ENCODE peak calls at places on chromosomes 16 and 17, in nine cellular contexts. U is Peyer's patch; N is uterus; J is naive thymus-derived CD4-positive, alpha-beta T cell; S is upper lobe of right lung; F is AG04450; R is GM12865; E is bronchial epithelial cell; C is OCI-LY7. P is an unnamed sample.

GRCh38 chr16:65415460-65415859 is 293.6 kb upstream of the CDH11 start:
- DNase-seq in N (no peak), J (no peak), E (peak), U (no peak), S (no peak), F (no peak), C (no peak), R (no peak), P (no peak)

GRCh38 chr16:66264311-66265105 is 102.0 kb upstream of the CDH5 start:
- DNase-seq in U (peak), C (no peak), S (peak), N (peak), E (no peak), F (no peak), R (no peak), J (no peak), P (no peak)

GRCh38 chr17:73027130-73027741 is 65.3 kb downstream of the SLC39A11 start:
- DNase-seq in R (no peak), E (no peak), J (no peak), U (no peak), N (no peak), S (no peak), C (no peak), F (no peak), P (no peak)

GRCh38 chr17:34756670-34757021 is 177.3 kb downstream of the TMEM132E start:
- DNase-seq in E (no peak), R (no peak), S (no peak), U (no peak), F (no peak), J (no peak), C (no peak), N (no peak), P (no peak)

GRCh38 chr17:29073045-29073444 is 30.1 kb downstream of the PIPOX start:
- DNase-seq in U (no peak), N (no peak), J (no peak), F (no peak), S (no peak), R (no peak), C (no peak), E (no peak), P (no peak)

GRCh38 chr16:27470567-27471431 is 68.8 kb downstream of the IL21R start:
- DNase-seq in N (peak), F (peak), J (no peak), U (no peak), C (no peak), E (no peak), R (no peak), S (no peak), P (no peak)

GRCh38 chr17:37446027-37446426 is 39.3 kb downstream of the TADA2A start:
- DNase-seq in U (no peak), R (peak), N (no peak), F (no peak), E (peak), S (no peak), J (no peak), C (no peak), P (no peak)

GRCh38 chr16:1789643-1790045 is 3.9 kb downstream of the IGFALS start:
- DNase-seq in C (no peak), R (no peak), N (no peak), U (no peak), E (no peak), F (no peak), S (peak), J (no peak), P (no peak)

GRCh38 chr17:4566785-4567184 is 6.4 kb upstream of the GGT6 start:
- DNase-seq in S (peak), U (peak), C (peak), E (peak), F (no peak), R (peak), J (peak), N (no peak), P (peak)

GRCh38 chr16:725463-726187 is 618 bp downstream of the CCDC78 start:
- DNase-seq in R (no peak), S (no peak), N (no peak), E (no peak), F (no peak), C (no peak), U (no peak), J (no peak), P (no peak)

GRCh38 chr17:79612468-79613194 is 1.8 kb upstream of the RBFOX3 start:
- DNase-seq in E (peak), C (peak), F (no peak), S (peak), U (peak), J (no peak), R (peak), N (no peak), P (peak)

GRCh38 chr16:22141746-22142145 is 20.6 kb upstream of the SDR42E2 start:
- DNase-seq in N (no peak), C (peak), U (no peak), F (no peak), R (peak), J (no peak), S (no peak), E (peak), P (peak)

GRCh38 chr16:19153876-19154275 is 14.2 kb upstream of the SYT17 start:
- DNase-seq in C (peak), E (no peak), R (peak), F (no peak), N (no peak), J (no peak), U (no peak), S (no peak), P (peak)

GRCh38 chr17:9991351-9991750 is 86.3 kb upstream of the RCVRN start:
- DNase-seq in N (no peak), U (no peak), S (no peak), F (no peak), C (no peak), R (no peak), J (no peak), E (no peak), P (no peak)

DNA sequence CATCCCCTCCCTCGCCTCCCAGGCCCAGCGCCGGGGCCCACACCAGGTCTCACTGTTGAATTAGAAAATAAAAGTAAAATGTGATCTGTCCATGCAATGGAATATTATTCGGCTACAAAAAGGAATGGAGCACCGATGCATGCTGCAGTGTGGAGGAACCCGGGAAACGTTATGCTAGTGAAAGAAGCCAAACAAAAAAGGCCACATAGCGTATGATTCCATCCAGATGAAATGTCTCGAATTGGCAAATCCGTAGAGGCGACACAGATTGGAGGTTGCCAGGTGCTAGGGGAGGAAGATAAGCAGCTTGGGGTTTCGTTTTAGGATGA is 972 bp upstream of the ADCY9 start:
- DNase-seq in C (no peak), S (no peak), R (no peak), F (no peak), U (no peak), E (no peak), J (no peak), N (no peak), P (no peak)
- H3K4me3 ChIP-seq in C (peak), S (peak), R (no peak), F (peak), U (peak), E (peak), J (peak), N (peak), P (peak)

DNA sequence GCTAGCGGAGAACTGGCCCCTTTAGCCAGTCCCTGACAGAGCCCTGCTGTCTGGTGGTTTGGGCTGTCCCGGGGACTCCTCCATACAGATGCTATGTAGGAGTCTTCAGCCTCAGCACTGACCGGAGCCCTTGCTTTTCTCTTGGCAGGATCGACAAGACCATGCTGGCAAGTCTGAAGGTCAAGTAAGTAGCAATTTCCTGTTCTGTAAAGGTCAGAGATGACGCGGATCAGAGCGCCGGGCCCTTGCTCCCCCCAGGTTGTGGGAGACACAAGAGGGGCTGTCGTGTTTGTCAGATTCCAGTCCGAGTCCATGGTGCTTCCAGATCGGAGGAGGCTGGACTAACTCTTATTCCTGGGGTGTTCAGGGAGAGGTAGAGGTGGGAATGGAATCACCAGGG is 4.1 kb downstream of the RAP1GAP2 start:
- DNase-seq in J (no peak), E (no peak), S (no peak), N (no peak), R (no peak), U (no peak), C (no peak), F (no peak), P (no peak)
- H3K4me3 ChIP-seq in J (no peak), E (no peak), S (no peak), N (no peak), R (no peak), U (no peak), C (no peak), F (no peak), P (no peak)

GRCh38 chr16:4110065-4110464 is 6.2 kb downstream of the ADCY9 start:
- DNase-seq in F (no peak), R (no peak), U (no peak), S (no peak), N (no peak), E (no peak), C (no peak), J (no peak), P (no peak)
- H3K4me3 ChIP-seq in F (no peak), R (no peak), U (no peak), S (no peak), N (no peak), E (no peak), C (no peak), J (no peak), P (no peak)

GRCh38 chr17:75975757-75976174 is 3.2 kb downstream of the ACOX1 start:
- DNase-seq in U (no peak), C (no peak), J (no peak), S (no peak), F (no peak), R (no peak), N (no peak), E (no peak), P (no peak)
- H3K4me3 ChIP-seq in U (peak), C (no peak), J (no peak), S (peak), F (no peak), R (no peak), N (no peak), E (no peak), P (no peak)

GRCh38 chr17:44912763-44913544 is 2.3 kb downstream of the GFAP start:
- DNase-seq in E (no peak), R (no peak), F (no peak), C (no peak), J (no peak), S (peak), N (no peak), U (no peak), P (no peak)

GRCh38 chr17:44913676-44914075 is 1.6 kb downstream of the GFAP start:
- DNase-seq in S (peak), R (no peak), N (no peak), C (no peak), E (no peak), J (no peak), U (no peak), F (no peak), P (no peak)

GRCh38 chr17:44910231-44911106 is 4.8 kb downstream of the GFAP start:
- DNase-seq in N (no peak), C (no peak), J (no peak), U (no peak), F (no peak), R (no peak), E (no peak), S (no peak), P (no peak)

GRCh38 chr17:44909681-44910144 is 5.6 kb downstream of the GFAP start:
- DNase-seq in E (peak), F (peak), J (no peak), N (peak), R (no peak), C (no peak), S (no peak), U (no peak), P (no peak)

DNA sequence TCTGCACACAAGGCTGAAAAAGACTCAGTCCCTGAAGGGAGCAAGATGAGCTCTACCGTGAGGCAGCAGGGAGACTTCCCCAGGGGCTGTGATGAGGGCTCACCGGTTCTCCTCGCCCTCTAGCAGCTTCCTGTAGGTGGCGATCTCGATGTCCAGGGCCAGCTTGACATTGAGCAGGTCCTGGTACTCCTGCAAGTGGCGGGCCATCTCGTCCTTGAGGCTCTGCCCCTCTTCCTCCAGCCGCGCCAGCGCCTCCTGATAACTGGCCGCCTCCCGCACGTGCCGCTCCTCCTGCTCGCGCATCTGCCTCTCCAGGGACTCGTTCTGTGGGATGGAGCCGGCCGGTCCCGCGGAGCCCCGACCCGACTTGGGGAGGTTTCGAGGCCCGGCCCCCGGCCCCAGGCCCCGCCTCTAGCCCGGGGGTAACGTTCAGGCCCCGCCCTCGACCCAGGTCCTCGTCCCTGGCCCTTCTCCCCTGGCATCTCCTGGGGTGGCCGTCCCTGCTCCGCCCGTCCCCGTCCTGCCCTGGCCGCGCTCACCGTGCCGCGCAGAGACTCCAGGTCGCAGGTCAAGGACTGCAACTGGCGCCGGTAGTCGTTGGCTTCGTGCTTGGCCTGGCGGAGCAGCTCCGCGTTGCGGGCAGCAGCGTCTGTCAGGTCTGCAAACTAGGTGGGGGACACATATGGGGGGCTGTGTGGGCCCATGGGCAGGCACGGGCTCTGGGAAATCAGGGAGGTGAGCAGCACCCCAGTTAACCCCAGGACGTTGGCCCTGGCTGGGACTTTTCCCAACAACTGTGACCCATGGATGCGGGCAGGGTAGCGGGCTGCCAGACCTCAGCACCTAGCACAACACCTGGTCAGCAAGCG is 3.9 kb downstream of the GFAP start:
- DNase-seq in J (peak), F (no peak), R (peak), U (peak), E (peak), C (peak), S (peak), N (peak), P (no peak)
- H3K4me3 ChIP-seq in J (peak), F (no peak), R (no peak), U (peak), E (peak), C (no peak), S (peak), N (no peak), P (no peak)

GRCh38 chr16:57807968-57808528 is 5.8 kb upstream of the KIFC3 start:
- DNase-seq in U (peak), F (peak), R (peak), N (peak), J (peak), C (peak), E (peak), S (peak), P (no peak)

GRCh38 chr16:57810197-57811024 is 8.1 kb upstream of the KIFC3 start:
- DNase-seq in U (peak), J (no peak), N (peak), R (peak), E (peak), F (no peak), C (no peak), S (peak), P (peak)

GRCh38 chr16:57808589-57808988 is 6.3 kb upstream of the KIFC3 start:
- DNase-seq in U (no peak), F (no peak), S (no peak), J (no peak), N (no peak), R (no peak), C (no peak), E (no peak), P (no peak)

GRCh38 chr16:57809276-57809793 is 7.0 kb upstream of the KIFC3 start:
- DNase-seq in N (no peak), U (no peak), R (no peak), S (no peak), F (no peak), E (no peak), C (no peak), J (no peak), P (no peak)

DNA sequence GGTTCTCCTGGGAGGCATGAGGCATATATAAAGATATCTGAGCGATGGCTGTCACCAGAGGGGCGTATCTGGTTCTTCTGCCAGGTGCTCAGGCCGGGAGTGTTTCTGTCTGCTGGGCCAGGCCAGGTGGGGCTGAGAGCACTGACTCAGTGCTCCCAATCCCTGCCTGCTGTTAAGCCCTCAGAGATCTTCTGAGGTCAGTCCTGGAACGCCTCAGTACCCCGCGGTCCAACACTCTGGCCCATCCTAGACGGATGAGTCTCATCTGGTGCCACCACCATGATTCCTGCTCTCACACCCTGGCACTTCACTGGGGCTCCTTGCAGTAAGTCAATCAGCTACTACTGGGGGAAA is 7.5 kb upstream of the KIFC3 start:
- DNase-seq in F (no peak), E (peak), J (no peak), U (no peak), C (no peak), S (no peak), N (no peak), R (no peak), P (no peak)
- H3K4me3 ChIP-seq in F (no peak), E (no peak), J (peak), U (no peak), C (no peak), S (no peak), N (no peak), R (no peak), P (peak)

DNA sequence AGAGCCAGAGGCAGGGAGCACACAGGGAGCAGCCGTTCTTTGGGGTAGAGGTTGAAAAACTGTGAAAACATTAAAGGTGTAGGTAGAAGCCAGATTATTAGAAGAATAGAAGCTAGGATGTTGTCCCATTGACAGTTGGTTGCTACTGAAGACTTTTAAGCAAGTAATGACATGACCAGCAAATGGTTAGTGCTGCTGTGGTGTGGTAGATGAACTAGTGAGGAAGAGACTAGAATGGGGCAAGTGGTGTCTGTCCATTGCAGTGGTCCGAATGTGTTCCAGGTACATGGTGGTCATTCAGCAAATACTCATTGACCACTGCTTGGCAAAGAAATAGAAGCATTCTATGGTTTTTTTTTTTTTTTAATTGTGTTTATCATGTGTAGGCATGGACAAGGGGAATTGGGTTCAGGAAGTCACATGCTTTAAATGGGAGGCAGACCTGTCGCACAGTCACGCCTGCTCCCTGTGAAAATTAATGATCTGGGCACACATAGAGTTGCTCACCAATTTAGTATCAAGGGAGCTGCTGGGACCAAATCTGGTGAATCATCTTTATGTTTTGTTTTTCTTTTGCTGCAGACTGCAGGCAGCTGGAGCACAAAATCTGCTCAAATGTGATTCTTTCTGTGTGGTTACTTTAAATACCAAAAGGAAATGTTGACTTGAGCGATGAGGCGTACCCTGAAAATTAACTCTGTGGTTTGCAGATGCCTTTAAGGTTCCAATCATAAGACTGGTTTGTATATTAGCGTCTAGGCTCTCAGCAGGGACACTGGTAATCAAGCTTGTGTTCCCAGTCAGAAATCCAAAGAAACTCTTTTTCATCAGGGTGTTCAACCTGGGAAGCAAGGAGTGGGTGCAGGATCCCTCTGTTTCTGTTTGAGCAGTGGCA is 30.7 kb downstream of the YPEL2 start:
- DNase-seq in C (peak), R (peak), E (peak), F (peak), J (peak), S (no peak), N (no peak), U (peak), P (peak)
- H3K4me3 ChIP-seq in C (peak), R (peak), E (no peak), F (peak), J (peak), S (no peak), N (no peak), U (peak), P (no peak)

GRCh38 chr17:17836818-17837379 is at the start of gene SREBF1:
- DNase-seq in J (peak), C (peak), S (peak), E (no peak), U (peak), R (peak), F (no peak), N (no peak), P (no peak)

GRCh38 chr17:17833664-17834357 is 3.0 kb downstream of the SREBF1 start:
- DNase-seq in F (no peak), U (no peak), N (no peak), C (peak), R (no peak), E (no peak), S (no peak), J (no peak), P (no peak)

GRCh38 chr17:17836250-17836817 is 452 bp downstream of the SREBF1 start:
- DNase-seq in E (peak), U (peak), J (peak), F (peak), C (peak), N (peak), R (peak), S (peak), P (peak)

GRCh38 chr17:17835415-17836249 is 1.2 kb downstream of the SREBF1 start:
- DNase-seq in N (peak), S (no peak), C (peak), F (no peak), R (no peak), U (no peak), E (no peak), J (no peak), P (no peak)

GRCh38 chr17:17834974-17835373 is 1.8 kb downstream of the SREBF1 start:
- DNase-seq in R (no peak), N (no peak), S (no peak), J (no peak), E (no peak), F (no peak), U (no peak), C (no peak), P (no peak)
- H3K4me3 ChIP-seq in R (peak), N (no peak), S (peak), J (peak), E (peak), F (peak), U (peak), C (peak), P (peak)